ENCODE peak calls at places on chromosomes 2 and 18, in four cellular contexts. One of them, this sample, is unnamed.

GRCh38 chr2:189191766-189192165 is 12.2 kb upstream of the COL5A2 start:
- DNase-seq in WTC11: no peak
- DNase-seq in K562: no peak
- DNase-seq in GM12878: no peak
- DNase-seq in this sample: no peak

GRCh38 chr2:176628438-176628837 is 359.2 kb downstream of the MTX2 start:
- DNase-seq in WTC11: no peak
- DNase-seq in K562: no peak
- DNase-seq in GM12878: no peak
- DNase-seq in this sample: no peak

GRCh38 chr2:11174222-11174621 is 19.0 kb downstream of the SLC66A3 start:
- DNase-seq in WTC11: no peak
- DNase-seq in K562: no peak
- DNase-seq in GM12878: no peak
- DNase-seq in this sample: no peak

GRCh38 chr2:71713581-71714580 is 260.5 kb downstream of the DYSF start:
- DNase-seq in WTC11: no peak
- DNase-seq in K562: no peak
- DNase-seq in GM12878: no peak
- DNase-seq in this sample: no peak

GRCh38 chr2:150889141-150889540 is 372.5 kb downstream of the RBM43 start:
- DNase-seq in WTC11: no peak
- DNase-seq in K562: no peak
- DNase-seq in GM12878: no peak
- DNase-seq in this sample: no peak

GRCh38 chr2:62201307-62201706 is 5.4 kb downstream of the B3GNT2 start:
- DNase-seq in WTC11: no peak
- DNase-seq in K562: no peak
- DNase-seq in GM12878: no peak
- DNase-seq in this sample: no peak

GRCh38 chr2:195038158-195038557 is 618.9 kb upstream of the SLC39A10 start:
- DNase-seq in WTC11: no peak
- DNase-seq in K562: no peak
- DNase-seq in GM12878: no peak
- DNase-seq in this sample: no peak

GRCh38 chr2:199861116-199861774 is 10.3 kb upstream of the FTCDNL1 start:
- DNase-seq in WTC11: no peak
- DNase-seq in K562: no peak
- DNase-seq in GM12878: no peak
- DNase-seq in this sample: peak; percentile 24

GRCh38 chr18:57353137-57353939 is 981 bp downstream of the ST8SIA3 start:
- DNase-seq in WTC11: peak; percentile 65
- DNase-seq in K562: no peak
- DNase-seq in GM12878: no peak
- DNase-seq in this sample: no peak

GRCh38 chr2:119196301-119197124 is 27.1 kb upstream of the STEAP3 start:
- DNase-seq in WTC11: no peak
- DNase-seq in K562: no peak
- DNase-seq in GM12878: no peak
- DNase-seq in this sample: no peak
- TF ChIP-seq NR2C2 in WTC11: no peak
- TF ChIP-seq NR2C2 in K562: no peak
- TF ChIP-seq NR2C2 in GM12878: no peak
- TF ChIP-seq NR2C2 in this sample: no peak

DNA sequence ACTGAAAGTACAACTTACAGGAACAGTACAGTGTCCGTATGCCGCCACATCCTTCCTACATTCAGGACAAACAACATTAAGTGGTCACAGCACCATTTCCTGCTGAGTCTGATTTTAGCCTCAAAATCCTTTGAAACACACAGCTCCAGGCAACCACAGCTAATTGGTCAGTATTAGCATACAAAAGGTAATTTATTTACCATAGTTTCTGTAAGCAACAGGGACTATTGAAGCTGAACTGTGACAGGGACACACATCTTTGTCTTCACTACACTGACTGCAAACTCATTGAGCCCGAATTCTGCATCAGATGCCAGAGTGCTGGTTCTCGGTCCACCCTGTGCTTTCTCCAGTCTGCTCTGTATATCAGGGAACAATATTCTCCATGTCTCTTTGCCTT is 151.8 kb downstream of the ST6GAL2 start:
- DNase-seq in WTC11: no peak
- DNase-seq in K562: no peak
- DNase-seq in GM12878: no peak
- DNase-seq in this sample: no peak
- TF ChIP-seq NR2C2 in WTC11: no peak
- TF ChIP-seq NR2C2 in K562: no peak
- TF ChIP-seq NR2C2 in GM12878: no peak
- TF ChIP-seq NR2C2 in this sample: no peak

GRCh38 chr18:8871484-8871883 is 166.1 kb downstream of the MTCL1 start:
- DNase-seq in WTC11: no peak
- DNase-seq in K562: no peak
- DNase-seq in GM12878: no peak
- DNase-seq in this sample: no peak

GRCh38 chr18:8868779-8869415 is 163.5 kb downstream of the MTCL1 start:
- DNase-seq in WTC11: no peak
- DNase-seq in K562: no peak
- DNase-seq in GM12878: no peak
- DNase-seq in this sample: no peak

GRCh38 chr18:8869696-8870095 is 164.3 kb downstream of the MTCL1 start:
- DNase-seq in WTC11: no peak
- DNase-seq in K562: no peak
- DNase-seq in GM12878: no peak
- DNase-seq in this sample: no peak

GRCh38 chr18:8868276-8868675 is 162.9 kb downstream of the MTCL1 start:
- DNase-seq in WTC11: no peak
- DNase-seq in K562: no peak
- DNase-seq in GM12878: no peak
- DNase-seq in this sample: no peak

GRCh38 chr18:8870528-8870927 is 165.2 kb downstream of the MTCL1 start:
- DNase-seq in WTC11: no peak
- DNase-seq in K562: no peak
- DNase-seq in GM12878: no peak
- DNase-seq in this sample: no peak
- TF ChIP-seq NR2C2 in WTC11: no peak
- TF ChIP-seq NR2C2 in K562: no peak
- TF ChIP-seq NR2C2 in GM12878: no peak
- TF ChIP-seq NR2C2 in this sample: no peak

DNA sequence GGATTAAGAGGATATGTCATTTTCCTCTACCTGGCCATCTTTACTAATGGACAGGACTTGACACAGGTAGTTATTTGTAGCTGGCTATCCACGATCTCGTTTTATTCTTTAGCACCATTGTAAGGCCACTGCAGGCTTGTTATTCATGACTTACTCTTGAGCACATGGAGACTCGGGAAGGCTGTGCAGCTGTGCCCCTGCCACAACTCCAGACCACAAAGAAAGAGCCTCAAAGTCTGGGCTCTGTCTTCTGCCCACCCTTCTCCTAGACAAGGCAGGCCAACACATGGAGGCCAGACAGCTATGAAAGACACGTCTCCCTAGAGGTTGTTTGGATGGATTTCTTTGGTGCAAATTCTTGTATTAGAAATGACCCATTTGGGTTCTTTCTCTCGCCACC is 133.8 kb downstream of the NAPG start:
- DNase-seq in WTC11: no peak
- DNase-seq in K562: no peak
- DNase-seq in GM12878: no peak
- DNase-seq in this sample: no peak
- TF ChIP-seq NR2C2 in WTC11: no peak
- TF ChIP-seq NR2C2 in K562: no peak
- TF ChIP-seq NR2C2 in GM12878: no peak
- TF ChIP-seq NR2C2 in this sample: no peak

DNA sequence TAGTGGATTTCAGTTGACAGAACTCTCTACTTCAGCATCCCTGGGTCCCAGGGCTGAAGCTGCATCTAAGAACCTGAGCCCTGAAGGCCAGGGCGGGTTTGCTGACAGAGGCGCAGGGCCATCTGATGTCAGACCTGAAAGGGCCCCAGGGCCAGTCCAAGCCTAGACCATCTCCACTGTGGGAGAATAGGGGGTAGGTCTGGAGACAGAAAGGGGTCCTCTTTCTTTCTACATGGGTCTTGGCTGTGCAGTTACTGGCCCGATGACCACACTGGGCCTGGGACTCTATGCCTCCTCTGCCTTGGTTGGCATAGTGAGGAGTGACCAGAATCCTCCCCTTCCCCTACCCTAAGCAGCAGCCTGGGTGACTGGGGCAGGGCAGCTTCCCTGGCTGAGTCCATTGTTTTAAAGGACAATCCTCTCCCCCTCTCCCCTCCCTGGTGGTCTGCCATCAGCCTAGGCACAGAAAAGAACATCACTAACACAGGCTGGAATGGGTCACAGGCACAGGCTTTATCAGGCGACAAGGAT is 34.5 kb downstream of the HS1BP3 start:
- DNase-seq in WTC11: no peak
- DNase-seq in K562: no peak
- DNase-seq in GM12878: no peak
- DNase-seq in this sample: no peak
- TF ChIP-seq NR2C2 in WTC11: no peak
- TF ChIP-seq NR2C2 in K562: no peak
- TF ChIP-seq NR2C2 in GM12878: no peak
- TF ChIP-seq NR2C2 in this sample: no peak

GRCh38 chr2:158691619-158692018 is 103.5 kb upstream of the DAPL1 start:
- DNase-seq in WTC11: no peak
- DNase-seq in K562: no peak
- DNase-seq in GM12878: no peak
- DNase-seq in this sample: no peak
- TF ChIP-seq NR2C2 in WTC11: no peak
- TF ChIP-seq NR2C2 in K562: no peak
- TF ChIP-seq NR2C2 in GM12878: no peak
- TF ChIP-seq NR2C2 in this sample: no peak

GRCh38 chr2:181787310-181788048 is 104.1 kb upstream of the ITPRID2 start:
- DNase-seq in WTC11: no peak
- DNase-seq in K562: no peak
- DNase-seq in GM12878: no peak
- DNase-seq in this sample: no peak

GRCh38 chr2:181788883-181789555 is 102.5 kb upstream of the ITPRID2 start:
- DNase-seq in WTC11: no peak
- DNase-seq in K562: no peak
- DNase-seq in GM12878: no peak
- DNase-seq in this sample: no peak

GRCh38 chr2:181792906-181793305 is 98.6 kb upstream of the ITPRID2 start:
- DNase-seq in WTC11: no peak
- DNase-seq in K562: no peak
- DNase-seq in GM12878: no peak
- DNase-seq in this sample: no peak

GRCh38 chr2:181789827-181790448 is 101.6 kb upstream of the ITPRID2 start:
- DNase-seq in WTC11: no peak
- DNase-seq in K562: no peak
- DNase-seq in GM12878: no peak
- DNase-seq in this sample: no peak

DNA sequence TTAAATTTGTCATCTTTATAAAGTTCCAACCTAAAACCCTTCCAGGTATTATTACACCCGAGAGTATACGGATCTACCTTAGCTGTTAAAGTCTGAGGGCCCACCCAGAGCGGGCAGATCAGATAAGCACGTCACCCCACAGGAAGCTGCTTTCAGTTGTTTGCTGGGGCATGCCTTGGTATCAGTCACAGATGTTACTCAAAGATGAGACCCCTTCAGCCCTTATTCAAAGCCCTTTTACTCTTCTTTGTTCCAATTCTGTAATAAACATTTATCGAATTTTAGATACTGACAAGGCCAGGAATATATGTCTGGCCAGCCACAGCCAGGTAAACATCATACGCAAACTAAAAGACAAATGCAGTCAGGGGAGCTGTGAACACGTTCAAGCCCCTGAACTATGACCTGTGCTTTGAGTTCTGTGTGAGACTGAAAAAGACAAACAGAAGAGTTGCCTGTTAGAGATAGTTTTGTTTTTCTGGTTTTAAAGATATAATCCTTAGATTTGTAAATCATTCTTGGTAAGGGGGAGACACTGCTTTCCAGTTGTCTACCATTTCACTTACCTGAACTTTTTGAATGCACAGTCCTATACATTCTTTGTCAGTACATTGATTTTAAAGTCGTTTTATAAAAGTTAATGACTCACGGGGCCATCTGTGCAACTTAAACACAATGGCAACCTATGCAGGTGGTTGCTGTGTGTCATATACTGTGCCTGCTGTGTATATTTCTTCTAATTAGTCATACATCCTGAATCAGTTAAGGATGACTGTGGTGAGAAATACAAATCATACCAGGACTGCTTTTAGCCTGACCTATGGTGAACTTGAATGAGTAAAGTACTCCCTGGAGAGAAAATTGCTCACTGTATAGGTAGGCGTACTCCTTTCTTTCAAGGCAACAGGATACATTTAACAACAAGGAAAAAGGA is 100.5 kb upstream of the ITPRID2 start:
- DNase-seq in WTC11: no peak
- DNase-seq in K562: no peak
- DNase-seq in GM12878: peak; percentile 50
- DNase-seq in this sample: peak; percentile 88
- TF ChIP-seq NR2C2 in WTC11: no peak
- TF ChIP-seq NR2C2 in K562: no peak
- TF ChIP-seq NR2C2 in GM12878: no peak
- TF ChIP-seq NR2C2 in this sample: peak; percentile 93

GRCh38 chr2:96241901-96242611 is 23.7 kb downstream of the TMEM127 start:
- DNase-seq in WTC11: no peak
- DNase-seq in K562: no peak
- DNase-seq in GM12878: peak; percentile 78
- DNase-seq in this sample: no peak
- TF ChIP-seq NR2C2 in WTC11: no peak
- TF ChIP-seq NR2C2 in K562: no peak
- TF ChIP-seq NR2C2 in GM12878: no peak
- TF ChIP-seq NR2C2 in this sample: no peak

DNA sequence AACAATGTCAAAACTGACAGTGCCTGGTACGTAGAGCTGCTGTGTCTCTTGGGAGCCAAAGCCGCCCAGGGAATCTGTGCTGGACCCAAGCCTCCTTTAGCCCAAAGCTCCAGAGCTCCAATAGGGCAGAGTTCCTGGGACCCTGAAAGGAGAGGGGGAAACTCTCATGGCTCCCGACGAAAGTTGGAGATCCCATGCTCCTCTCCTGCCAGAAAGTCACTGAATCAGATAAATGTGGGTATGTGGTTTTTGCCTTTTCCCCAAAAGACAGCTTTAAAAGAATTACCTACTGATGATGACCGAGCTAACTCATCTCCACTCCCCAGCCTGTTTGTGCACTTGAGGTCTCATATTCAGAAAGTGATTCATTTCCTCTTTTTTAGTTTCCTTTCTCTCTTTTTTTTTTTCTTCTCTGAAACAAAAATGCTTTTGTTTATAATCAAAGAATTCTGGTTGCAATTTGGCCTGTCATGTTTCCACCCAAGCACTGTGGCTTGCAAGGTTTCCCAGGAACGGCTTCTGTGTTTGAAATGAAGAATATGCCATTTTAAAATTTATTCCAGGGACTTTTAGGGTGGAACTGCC is 14.1 kb upstream of the PMAIP1 start:
- DNase-seq in WTC11: no peak
- DNase-seq in K562: no peak
- DNase-seq in GM12878: peak; percentile 78
- DNase-seq in this sample: no peak
- TF ChIP-seq NR2C2 in WTC11: no peak
- TF ChIP-seq NR2C2 in K562: no peak
- TF ChIP-seq NR2C2 in GM12878: no peak
- TF ChIP-seq NR2C2 in this sample: no peak

GRCh38 chr18:76721207-76721996 is 101.0 kb upstream of the ZNF236 start:
- DNase-seq in WTC11: no peak
- DNase-seq in K562: no peak
- DNase-seq in GM12878: no peak
- DNase-seq in this sample: no peak
- TF ChIP-seq NR2C2 in WTC11: no peak
- TF ChIP-seq NR2C2 in K562: no peak
- TF ChIP-seq NR2C2 in GM12878: no peak
- TF ChIP-seq NR2C2 in this sample: no peak